ENCODE peak calls at places on chromosomes 12 and 14, in six cellular contexts. E, K, S, Y, P and J are unnamed samples.

GRCh38 chr12:48000878-48001321 is 3.4 kb downstream of the COL2A1 start:
- DNase-seq in E (no peak), K (no peak), S (no peak), Y (no peak), P (peak), J (no peak)

GRCh38 chr12:14892726-14893442 is 7.2 kb upstream of the MGP start:
- DNase-seq in E (no peak), K (no peak), S (peak), Y (no peak), P (peak), J (no peak)

GRCh38 chr12:27185234-27186045 is 58.6 kb upstream of the STK38L start:
- DNase-seq in E (peak), K (no peak), S (no peak), Y (peak), P (peak), J (no peak)

GRCh38 chr12:132904718-132905328 is 17.4 kb upstream of the CHFR start:
- DNase-seq in E (peak), K (peak), S (peak), Y (peak), P (no peak), J (peak)

GRCh38 chr12:46959484-46959883 is 119.9 kb upstream of the PCED1B start:
- DNase-seq in E (no peak), K (no peak), S (no peak), Y (no peak), P (peak), J (no peak)

GRCh38 chr14:44941591-44941990 is 20.2 kb downstream of the KLHL28 start:
- DNase-seq in E (no peak), K (no peak), S (no peak), Y (no peak), P (no peak), J (no peak)

GRCh38 chr14:61125314-61126082 is 144.5 kb downstream of the SLC38A6 start:
- DNase-seq in E (no peak), K (no peak), S (peak), Y (no peak), P (peak), J (no peak)

GRCh38 chr14:89540830-89541470 is 123.9 kb upstream of the FOXN3 start:
- DNase-seq in E (no peak), K (no peak), S (no peak), Y (no peak), P (peak), J (no peak)

GRCh38 chr14:56754966-56755365 is 55.3 kb downstream of the OTX2 start:
- DNase-seq in E (no peak), K (no peak), S (peak), Y (no peak), P (no peak), J (no peak)

GRCh38 chr12:112711026-112711425 is 80.5 kb upstream of the RPH3A start:
- DNase-seq in E (no peak), K (no peak), S (no peak), Y (no peak), P (no peak), J (no peak)

GRCh38 chr14:90419200-90419599 is 22.4 kb downstream of the CALM1 start:
- DNase-seq in E (no peak), K (no peak), S (no peak), Y (no peak), P (peak), J (no peak)

GRCh38 chr12:45547822-45548221 is 181.7 kb upstream of the ARID2 start:
- DNase-seq in E (no peak), K (no peak), S (no peak), Y (no peak), P (peak), J (no peak)

GRCh38 chr12:52628841-52629240 is 10.5 kb upstream of the KRT73 start:
- DNase-seq in E (no peak), K (no peak), S (no peak), Y (no peak), P (no peak), J (no peak)

GRCh38 chr12:91413591-91413990 is 231.0 kb upstream of the DCN start:
- DNase-seq in E (no peak), K (no peak), S (no peak), Y (no peak), P (no peak), J (no peak)

GRCh38 chr14:35159742-35160409 is 37.5 kb downstream of the PRORP start:
- DNase-seq in E (no peak), K (no peak), S (no peak), Y (no peak), P (peak), J (no peak)

GRCh38 chr12:106358410-106359241 is 1.1 kb downstream of the POLR3B start:
- DNase-seq in E (no peak), K (peak), S (peak), Y (no peak), P (peak), J (no peak)

GRCh38 chr12:127809236-127809635 is 457.7 kb upstream of the TMEM132C start:
- DNase-seq in E (no peak), K (no peak), S (no peak), Y (no peak), P (no peak), J (no peak)

GRCh38 chr12:32270818-32271710 is 128.3 kb upstream of the FGD4 start:
- DNase-seq in E (no peak), K (no peak), S (no peak), Y (no peak), P (peak), J (no peak)

GRCh38 chr14:92654206-92654901 is 94.1 kb downstream of the LGMN start:
- DNase-seq in E (no peak), K (no peak), S (no peak), Y (no peak), P (no peak), J (peak)

GRCh38 chr12:90366286-90366685 is 588.7 kb downstream of the CCER1 start:
- DNase-seq in E (no peak), K (no peak), S (no peak), Y (no peak), P (peak), J (no peak)

GRCh38 chr12:47920913-47921312 is 16.1 kb upstream of the VDR start:
- DNase-seq in E (no peak), K (no peak), S (no peak), Y (no peak), P (no peak), J (no peak)

GRCh38 chr14:73796881-73797539 is 54.6 kb upstream of the PTGR2 start:
- DNase-seq in E (no peak), K (no peak), S (no peak), Y (no peak), P (peak), J (no peak)

GRCh38 chr12:2057041-2057792 is 4.4 kb downstream of the CACNA1C start:
- DNase-seq in E (peak), K (no peak), S (peak), Y (no peak), P (peak), J (no peak)

GRCh38 chr14:73786632-73786941 is 65.0 kb upstream of the PTGR2 start:
- DNase-seq in E (peak), K (peak), S (peak), Y (no peak), P (peak), J (no peak)

GRCh38 chr12:14884458-14884878 is 1.2 kb downstream of the MGP start:
- DNase-seq in E (peak), K (peak), S (peak), Y (peak), P (peak), J (peak)

GRCh38 chr12:125775507-125775906 is 710.3 kb downstream of the AACS start:
- DNase-seq in E (no peak), K (no peak), S (no peak), Y (no peak), P (no peak), J (no peak)

GRCh38 chr12:39671898-39672875 is 52.6 kb upstream of the ABCD2 start:
- DNase-seq in E (no peak), K (no peak), S (no peak), Y (no peak), P (no peak), J (no peak)

GRCh38 chr12:93785262-93786010 is 108.3 kb downstream of the CRADD start:
- DNase-seq in E (no peak), K (no peak), S (no peak), Y (peak), P (peak), J (no peak)

DNA sequence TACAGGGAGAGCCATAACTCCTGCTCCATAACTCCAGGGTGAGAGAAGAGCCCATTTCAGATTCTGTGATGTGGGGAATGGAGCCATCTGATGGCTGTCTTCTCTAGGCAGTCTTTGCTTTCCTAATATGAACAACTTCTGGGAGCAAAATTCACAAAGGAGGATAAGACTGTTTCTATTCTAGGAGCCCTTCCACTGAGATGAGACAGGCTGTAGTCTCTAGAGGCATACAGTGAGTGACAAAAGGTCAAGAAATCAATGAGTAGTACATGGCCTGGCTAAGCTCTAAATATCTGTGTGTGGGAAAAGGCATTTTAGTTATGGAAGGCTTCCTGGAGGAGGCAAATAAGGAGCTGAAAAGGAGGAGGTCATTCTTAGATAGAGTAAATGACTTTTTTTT is 69.1 kb upstream of the CISTR start:
- DNase-seq in E (no peak), K (no peak), S (no peak), Y (no peak), P (no peak), J (no peak)
- TF ChIP-seq CTCF in E (no peak), K (no peak), S (no peak), Y (no peak), P (no peak), J (no peak)

GRCh38 chr14:86781111-86781510 is 1211.9 kb downstream of the GALC start:
- DNase-seq in E (no peak), K (no peak), S (no peak), Y (no peak), P (no peak), J (no peak)
- TF ChIP-seq CTCF in E (no peak), K (no peak), S (no peak), Y (no peak), P (no peak), J (no peak)

DNA sequence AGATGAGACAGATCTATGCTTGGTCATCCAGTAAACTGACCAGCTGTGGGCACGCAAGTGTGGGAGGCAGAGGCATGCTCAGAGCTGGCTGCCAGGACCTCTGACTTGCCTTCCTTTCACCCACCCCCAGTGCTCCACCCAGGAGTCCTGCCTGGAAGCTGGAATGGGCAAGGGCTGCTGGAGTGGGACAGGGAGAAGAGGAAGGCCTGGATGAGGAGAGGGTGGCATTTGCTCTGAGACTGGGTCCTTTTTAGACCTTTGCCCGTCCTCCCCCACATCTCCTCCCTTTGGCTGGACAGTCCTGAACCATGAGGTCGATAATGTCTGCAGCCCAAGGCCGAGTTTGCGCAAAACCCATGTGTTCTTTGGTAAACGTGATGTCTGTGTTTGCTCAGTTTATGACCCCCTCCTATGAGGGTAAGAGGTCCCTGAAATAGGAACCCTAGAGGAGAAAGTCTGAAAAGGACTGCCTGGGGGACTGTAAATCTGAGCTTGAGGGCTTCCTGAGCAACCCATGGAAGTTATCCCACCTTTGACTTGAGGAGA is 3.8 kb upstream of the INHBE start:
- DNase-seq in E (no peak), K (no peak), S (no peak), Y (no peak), P (peak), J (no peak)
- TF ChIP-seq CTCF in E (no peak), K (no peak), S (no peak), Y (no peak), P (no peak), J (no peak)

GRCh38 chr12:64187794-64188193 is 34.3 kb downstream of the KICS2 start:
- DNase-seq in E (no peak), K (no peak), S (no peak), Y (no peak), P (no peak), J (no peak)
- TF ChIP-seq CTCF in E (no peak), K (no peak), S (no peak), Y (no peak), P (no peak), J (no peak)

DNA sequence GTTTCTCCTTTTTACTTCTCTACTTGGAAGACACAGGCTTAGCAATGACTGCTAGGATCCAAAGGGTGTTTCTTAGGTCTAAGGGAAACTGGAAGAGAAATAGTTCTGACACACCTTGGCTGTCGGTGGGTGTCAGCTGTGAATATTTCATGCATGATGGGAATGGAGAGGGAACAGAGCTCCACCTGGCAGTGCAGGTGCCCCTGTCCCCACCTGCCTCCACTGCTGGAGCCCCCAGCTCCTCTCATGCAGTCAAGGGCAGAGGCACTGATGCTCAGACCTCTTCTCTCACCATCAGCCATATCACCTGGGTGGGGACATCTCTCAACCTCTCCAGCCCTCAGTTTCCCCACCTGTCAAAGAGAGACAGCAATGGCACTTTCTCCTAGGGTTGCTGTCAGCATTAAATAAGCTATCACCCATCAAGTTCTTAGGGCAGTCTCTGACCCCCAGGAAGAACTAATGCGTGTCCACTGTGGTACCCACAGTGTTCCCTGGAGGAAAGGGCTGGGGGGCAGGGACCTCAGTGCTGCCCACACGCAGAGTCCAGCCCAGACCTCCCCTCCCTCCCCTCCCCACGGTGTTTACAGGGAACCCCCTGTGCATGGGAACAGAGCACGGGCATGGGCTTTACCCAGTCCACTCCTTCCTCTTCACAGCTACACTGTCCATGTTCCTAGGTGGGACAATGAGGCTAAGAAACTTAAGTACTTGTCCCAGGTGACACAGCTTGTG is 69.1 kb downstream of the C14orf132 start:
- DNase-seq in E (no peak), K (no peak), S (no peak), Y (no peak), P (no peak), J (no peak)
- TF ChIP-seq CTCF in E (no peak), K (no peak), S (no peak), Y (no peak), P (no peak), J (no peak)

DNA sequence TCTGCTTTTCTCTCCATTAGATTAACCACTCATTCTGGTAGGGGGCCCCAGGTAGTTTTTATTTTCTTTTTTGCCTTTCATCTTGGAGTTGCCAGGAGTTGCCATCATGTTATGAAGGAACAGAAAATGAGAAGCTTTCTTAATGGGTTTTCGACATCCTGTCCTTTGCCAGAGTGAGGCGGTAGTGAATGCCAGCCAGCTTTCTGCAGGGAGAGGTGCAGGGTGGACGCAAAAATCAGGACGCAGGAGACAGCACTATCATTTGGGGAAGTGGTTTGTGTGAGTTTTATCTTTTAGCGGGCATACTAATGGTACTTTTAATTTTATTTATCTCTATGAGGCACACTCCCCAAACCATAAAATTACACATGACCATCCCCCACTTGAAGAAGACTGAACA is 1.7 kb downstream of the RASSF8 start:
- DNase-seq in E (no peak), K (no peak), S (peak), Y (no peak), P (peak), J (no peak)
- TF ChIP-seq CTCF in E (no peak), K (peak), S (peak), Y (no peak), P (peak), J (no peak)

GRCh38 chr12:122590990-122591389 is 63.9 kb downstream of the KNTC1 start:
- DNase-seq in E (no peak), K (no peak), S (no peak), Y (no peak), P (no peak), J (no peak)
- TF ChIP-seq CTCF in E (no peak), K (no peak), S (no peak), Y (no peak), P (no peak), J (no peak)

GRCh38 chr12:34022079-34022830 is at the start of gene ALG10:
- DNase-seq in E (peak), K (peak), S (peak), Y (peak), P (peak), J (peak)
- TF ChIP-seq CTCF in E (peak), K (peak), S (peak), Y (peak), P (peak), J (peak)

GRCh38 chr12:76878899-76879709 is at the start of gene CSRP2:
- DNase-seq in E (peak), K (peak), S (peak), Y (peak), P (peak), J (peak)
- TF ChIP-seq CTCF in E (no peak), K (peak), S (no peak), Y (no peak), P (peak), J (no peak)

GRCh38 chr12:115983226-115983798 is 294.2 kb downstream of the MED13L start:
- DNase-seq in E (no peak), K (no peak), S (peak), Y (no peak), P (no peak), J (no peak)
- TF ChIP-seq CTCF in E (no peak), K (no peak), S (peak), Y (no peak), P (peak), J (no peak)